ENCODE peak calls at places on chromosomes 1 and 21, in four cellular contexts. T is transverse colon, M is SJSA1, S is pancreas. F is an unnamed sample.

GRCh38 chr1:235375919-235376600 is 8.8 kb downstream of the TBCE start:
- DNase-seq in T (no peak), M (no peak), S (no peak), F (no peak)

GRCh38 chr1:154328318-154329151 is 3.2 kb downstream of the ATP8B2 start:
- DNase-seq in T (peak), M (no peak), S (peak), F (no peak)

GRCh38 chr1:54238353-54239040 is 38.5 kb downstream of the MRPL37 start:
- DNase-seq in T (no peak), M (no peak), S (no peak), F (no peak)

GRCh38 chr1:199202331-199202730 is 563.5 kb downstream of the PTPRC start:
- DNase-seq in T (no peak), M (no peak), S (no peak), F (no peak)

GRCh38 chr21:35488941-35489340 is 439.8 kb upstream of the RUNX1 start:
- DNase-seq in T (no peak), M (no peak), S (no peak), F (no peak)

GRCh38 chr1:4171480-4172450 is 271.7 kb upstream of the C1orf174 start:
- DNase-seq in T (no peak), M (no peak), S (no peak), F (no peak)

GRCh38 chr21:39660596-39660995 is 47.9 kb downstream of the B3GALT5 start:
- DNase-seq in T (peak), M (peak), S (no peak), F (peak)

GRCh38 chr1:1684031-1684681 is 8.4 kb downstream of the SLC35E2B start:
- DNase-seq in T (no peak), M (no peak), S (no peak), F (no peak)

GRCh38 chr1:195082183-195082582 is 1526.1 kb downstream of the KCNT2 start:
- DNase-seq in T (no peak), M (no peak), S (no peak), F (no peak)

GRCh38 chr1:101653482-101653946 is 343.2 kb downstream of the OLFM3 start:
- DNase-seq in T (peak), M (no peak), S (no peak), F (no peak)

GRCh38 chr1:159897962-159898361 is 2.0 kb downstream of the CFAP45 start:
- DNase-seq in T (no peak), M (no peak), S (no peak), F (no peak)

GRCh38 chr1:86155807-86156561 is 588 bp downstream of the COL24A1 start:
- DNase-seq in T (peak), M (no peak), S (peak), F (no peak)

GRCh38 chr1:42845866-42846256 is 552 bp upstream of the ZNF691 start:
- DNase-seq in T (no peak), M (no peak), S (no peak), F (no peak)

GRCh38 chr1:36148821-36149236 is 457 bp downstream of the TRAPPC3 start:
- DNase-seq in T (no peak), M (no peak), S (no peak), F (no peak)

GRCh38 chr1:83999316-83999819 is 436 bp upstream of the TTLL7 start:
- DNase-seq in T (peak), M (peak), S (peak), F (peak)

GRCh38 chr1:180213401-180214177 is 16.5 kb upstream of the LHX4 start:
- DNase-seq in T (peak), M (no peak), S (no peak), F (no peak)

DNA sequence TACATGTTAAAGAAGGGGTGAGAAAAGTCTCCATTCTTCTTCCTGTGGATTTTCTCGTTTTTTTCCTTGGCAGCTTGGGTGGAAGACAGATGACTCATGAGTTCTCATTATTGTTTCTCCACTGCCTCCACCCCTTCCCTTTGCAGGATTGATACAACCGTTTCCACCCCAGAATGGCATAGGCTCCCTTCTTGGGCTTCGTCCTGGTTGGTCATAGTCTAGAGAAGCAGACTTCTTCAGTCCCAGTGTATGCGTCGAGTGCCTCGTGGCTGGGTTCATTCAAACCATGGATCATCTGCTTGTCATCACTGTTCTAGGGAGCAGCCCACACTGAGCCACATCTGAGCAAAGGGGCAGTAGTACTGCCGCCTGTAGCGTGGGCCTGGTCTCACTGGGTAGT is 13.7 kb downstream of the PTGFRN start:
- DNase-seq in T (no peak), M (no peak), S (no peak), F (no peak)
- H3K27ac ChIP-seq in T (no peak), M (no peak), S (no peak), F (no peak)

GRCh38 chr1:69479734-69480133 is 88.0 kb upstream of the LRRC7 start:
- DNase-seq in T (no peak), M (no peak), S (no peak), F (no peak)
- H3K27ac ChIP-seq in T (no peak), M (no peak), S (no peak), F (no peak)

DNA sequence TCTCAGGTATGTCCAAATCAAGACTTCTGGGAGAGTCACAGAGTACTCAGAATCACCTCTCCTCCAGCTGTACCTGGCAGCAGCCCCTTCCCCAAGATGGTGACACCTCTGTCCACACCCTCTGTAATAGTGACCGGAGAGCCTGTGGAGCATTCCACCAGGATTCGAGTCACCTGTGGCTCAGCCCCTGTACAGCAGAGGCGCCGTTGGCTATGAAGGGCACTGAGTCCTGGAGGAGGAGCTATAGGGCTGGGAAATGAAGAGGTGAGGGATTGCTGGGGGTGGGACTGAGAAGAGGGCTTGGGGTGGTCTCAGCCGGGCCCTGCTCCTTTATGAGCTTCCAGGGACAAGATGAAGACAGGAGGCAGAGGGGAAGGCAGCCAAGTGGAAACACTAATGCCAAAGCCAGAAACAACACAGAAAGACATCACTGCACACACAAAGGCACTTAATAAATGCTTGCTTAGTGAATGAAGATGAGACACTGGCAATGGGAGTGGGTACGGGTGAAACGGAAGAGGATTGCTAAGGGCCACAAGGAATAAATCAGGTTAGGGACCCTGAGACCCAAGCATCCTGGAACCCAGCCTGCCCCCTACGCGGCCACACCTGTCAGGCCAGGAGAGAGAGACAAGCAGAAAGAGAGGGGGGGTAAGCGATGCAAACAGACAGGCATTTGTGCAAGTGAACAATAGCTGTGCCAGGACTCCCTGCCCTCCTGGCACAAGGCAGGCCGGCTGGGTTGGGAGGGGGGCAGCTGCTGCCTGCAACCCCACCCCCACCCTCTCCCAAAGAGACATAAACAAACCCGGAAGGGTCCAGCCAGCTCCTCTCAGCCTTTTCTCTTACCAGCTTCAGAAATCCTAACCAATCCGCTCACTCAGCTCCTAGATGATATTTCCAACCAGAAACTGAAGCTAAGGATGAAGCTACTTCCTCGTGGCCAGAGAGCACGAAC is 3.9 kb downstream of the ARHGEF2 start:
- DNase-seq in T (no peak), M (no peak), S (no peak), F (no peak)
- H3K27ac ChIP-seq in T (peak), M (no peak), S (peak), F (peak)

GRCh38 chr1:214541693-214542092 is 9.7 kb downstream of the PTPN14 start:
- DNase-seq in T (no peak), M (no peak), S (no peak), F (no peak)
- H3K27ac ChIP-seq in T (no peak), M (no peak), S (no peak), F (no peak)